ENCODE peak calls at places on chromosomes 1 and 21, in seven cellular contexts. Q is adrenal gland, V is heart right ventricle, A is breast epithelium, T is MM.1S, D is HAP-1, S is endodermal cell. G is an unnamed sample. For H3K4me1, the result is how much of the 10 kb centered on the place peaks cover.

GRCh38 chr1:40944326-40944725 is 35.2 kb upstream of the CTPS1 start:
- DNase-seq in Q (peak), V (no peak), A (no peak), T (no peak), D (no peak), S (no peak), G (no peak)

GRCh38 chr1:206933333-206933945 is 11.7 kb upstream of the FCMR start:
- DNase-seq in Q (peak), V (peak), A (no peak), T (peak), D (no peak), S (peak), G (peak)

GRCh38 chr1:33374336-33375105 is 53.6 kb upstream of the A3GALT2 start:
- DNase-seq in Q (no peak), V (no peak), A (no peak), T (no peak), D (no peak), S (no peak), G (no peak)

GRCh38 chr1:116001739-116002487 is 25.6 kb downstream of the SLC22A15 start:
- DNase-seq in Q (no peak), V (no peak), A (no peak), T (no peak), D (no peak), S (no peak), G (no peak)

GRCh38 chr1:231803353-231803752 is 176.8 kb downstream of the DISC1 start:
- DNase-seq in Q (peak), V (no peak), A (no peak), T (no peak), D (no peak), S (no peak), G (peak)

GRCh38 chr1:197958438-197958837 is 41.3 kb downstream of the LHX9 start:
- DNase-seq in Q (no peak), V (no peak), A (no peak), T (no peak), D (no peak), S (no peak), G (no peak)

GRCh38 chr21:25934771-25935224 is 200.0 kb downstream of the GABPA start:
- DNase-seq in Q (peak), V (peak), A (peak), T (peak), D (no peak), S (no peak), G (peak)

GRCh38 chr1:15727866-15728534 is 8.1 kb upstream of the SLC25A34 start:
- DNase-seq in Q (no peak), V (no peak), A (no peak), T (no peak), D (no peak), S (no peak), G (no peak)

GRCh38 chr1:241600496-241600901 is 39.7 kb downstream of the CHML start:
- DNase-seq in Q (no peak), V (no peak), A (no peak), T (no peak), D (no peak), S (no peak), G (no peak)

GRCh38 chr1:15346356-15347030 is 63.2 kb upstream of the EFHD2 start:
- DNase-seq in Q (no peak), V (no peak), A (no peak), T (no peak), D (no peak), S (no peak), G (no peak)

GRCh38 chr21:46156378-46156645 is 933 bp upstream of the FTCD start:
- DNase-seq in Q (no peak), V (no peak), A (no peak), T (no peak), D (no peak), S (no peak), G (no peak)

GRCh38 chr1:28668956-28669719 is 554 bp downstream of the GMEB1 start:
- DNase-seq in Q (peak), V (peak), A (no peak), T (peak), D (peak), S (peak), G (peak)

GRCh38 chr1:26320896-26321295 is 3.1 kb downstream of the CD52 start:
- DNase-seq in Q (no peak), V (no peak), A (no peak), T (no peak), D (no peak), S (no peak), G (no peak)

GRCh38 chr1:165235777-165236285 is 120.7 kb downstream of the LMX1A start:
- DNase-seq in Q (no peak), V (no peak), A (no peak), T (no peak), D (peak), S (peak), G (no peak)

GRCh38 chr1:160821627-160822026 is 25.7 kb downstream of the LY9 start:
- DNase-seq in Q (no peak), V (no peak), A (no peak), T (no peak), D (no peak), S (no peak), G (no peak)

DNA sequence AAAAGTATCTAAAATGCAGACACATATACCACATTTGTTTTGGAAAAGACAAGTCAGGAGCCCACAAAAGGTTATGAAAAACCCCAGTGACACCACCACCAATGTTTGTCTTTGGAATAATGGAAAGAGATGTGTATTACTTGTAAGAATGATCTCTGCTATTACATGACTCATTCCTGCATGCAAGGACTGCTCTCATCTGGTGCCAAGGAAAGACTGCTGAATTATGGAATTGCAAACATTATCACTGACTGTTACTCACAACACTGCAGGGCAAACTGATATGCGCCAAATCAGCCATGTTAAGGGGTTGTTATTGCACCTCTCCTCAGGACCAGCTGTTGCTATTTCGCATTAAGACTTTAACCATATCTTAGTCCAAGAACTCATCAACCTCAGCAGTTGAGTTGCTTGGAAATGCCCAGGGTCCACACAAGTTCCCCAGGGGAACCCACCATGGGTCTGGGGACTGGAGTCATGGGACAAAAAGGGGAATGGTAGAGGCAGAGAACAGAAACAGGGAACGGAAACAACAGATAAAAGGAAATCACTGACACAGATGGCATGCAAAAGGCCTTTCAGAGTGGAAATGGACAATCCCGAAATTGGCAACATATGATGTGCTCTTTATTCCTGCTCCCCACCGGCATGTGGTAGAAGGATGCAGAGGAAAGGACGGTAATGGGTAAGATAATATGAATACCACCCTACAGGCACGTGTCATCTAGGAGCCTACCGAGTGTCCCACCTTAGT is 34.4 kb downstream of the CAPZB start:
- DNase-seq in Q (peak), V (no peak), A (no peak), T (no peak), D (no peak), S (no peak), G (peak)
- H3K4me1 ChIP-seq in Q (half or more), V (half or more), A (under half), T (under half), D (under half), S (under half), G (under half)

DNA sequence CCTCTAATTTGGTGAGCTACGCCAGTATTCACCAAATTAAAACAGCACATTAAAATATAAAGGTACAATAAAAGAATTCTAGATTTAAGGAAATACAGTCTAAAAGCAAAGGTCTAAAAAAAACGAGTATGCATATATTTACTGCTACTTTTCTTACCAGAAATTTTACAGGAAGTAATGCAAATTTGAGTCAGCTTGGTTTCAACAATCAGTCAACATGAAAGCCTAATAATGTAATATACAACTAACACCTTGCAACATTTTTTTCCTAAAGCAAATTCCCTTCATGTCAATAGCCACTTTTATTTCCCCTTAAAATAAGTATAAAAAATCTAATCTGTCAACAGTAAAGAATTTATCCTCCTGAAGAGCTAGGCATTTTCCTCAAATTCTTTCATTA is 11.9 kb downstream of the PTP4A2 start:
- DNase-seq in Q (no peak), V (no peak), A (no peak), T (no peak), D (no peak), S (no peak), G (no peak)
- H3K4me3 ChIP-seq in Q (no peak), V (no peak), A (no peak), T (no peak), D (no peak), S (no peak), G (no peak)

DNA sequence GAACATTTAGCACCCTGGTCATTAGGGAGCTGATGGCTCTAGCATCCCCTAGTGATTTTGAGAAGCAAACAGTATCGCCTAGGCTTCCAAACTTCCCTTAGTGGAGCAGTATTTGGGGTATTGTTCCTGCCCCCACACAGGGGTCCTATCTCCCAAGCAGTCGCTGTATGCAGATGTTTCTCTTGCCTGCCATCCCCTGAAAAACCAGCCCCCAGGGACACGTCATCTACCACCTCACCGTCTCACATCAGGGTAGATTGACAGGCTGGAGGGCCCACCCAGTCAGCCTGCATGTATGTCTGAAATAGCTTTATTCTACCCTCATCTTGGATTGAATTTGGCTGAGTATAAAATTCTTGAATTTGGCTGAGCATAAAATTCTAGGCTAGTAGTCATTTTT is 33.9 kb downstream of the TENT5C start:
- DNase-seq in Q (no peak), V (no peak), A (no peak), T (no peak), D (no peak), S (no peak), G (no peak)
- H3K4me1 ChIP-seq in Q (under half), V (under half), A (under half), T (half or more), D (under half), S (under half), G (under half)

GRCh38 chr1:225818229-225818628 is 8.3 kb downstream of the EPHX1 start:
- DNase-seq in Q (no peak), V (no peak), A (no peak), T (no peak), D (no peak), S (no peak), G (no peak)

GRCh38 chr1:225814381-225814780 is 4.5 kb downstream of the EPHX1 start:
- DNase-seq in Q (no peak), V (peak), A (no peak), T (no peak), D (no peak), S (no peak), G (no peak)

GRCh38 chr1:225815526-225816178 is 5.7 kb downstream of the EPHX1 start:
- DNase-seq in Q (no peak), V (no peak), A (no peak), T (no peak), D (no peak), S (peak), G (no peak)

GRCh38 chr1:225817611-225818061 is 7.7 kb downstream of the EPHX1 start:
- DNase-seq in Q (peak), V (peak), A (peak), T (no peak), D (no peak), S (peak), G (peak)

DNA sequence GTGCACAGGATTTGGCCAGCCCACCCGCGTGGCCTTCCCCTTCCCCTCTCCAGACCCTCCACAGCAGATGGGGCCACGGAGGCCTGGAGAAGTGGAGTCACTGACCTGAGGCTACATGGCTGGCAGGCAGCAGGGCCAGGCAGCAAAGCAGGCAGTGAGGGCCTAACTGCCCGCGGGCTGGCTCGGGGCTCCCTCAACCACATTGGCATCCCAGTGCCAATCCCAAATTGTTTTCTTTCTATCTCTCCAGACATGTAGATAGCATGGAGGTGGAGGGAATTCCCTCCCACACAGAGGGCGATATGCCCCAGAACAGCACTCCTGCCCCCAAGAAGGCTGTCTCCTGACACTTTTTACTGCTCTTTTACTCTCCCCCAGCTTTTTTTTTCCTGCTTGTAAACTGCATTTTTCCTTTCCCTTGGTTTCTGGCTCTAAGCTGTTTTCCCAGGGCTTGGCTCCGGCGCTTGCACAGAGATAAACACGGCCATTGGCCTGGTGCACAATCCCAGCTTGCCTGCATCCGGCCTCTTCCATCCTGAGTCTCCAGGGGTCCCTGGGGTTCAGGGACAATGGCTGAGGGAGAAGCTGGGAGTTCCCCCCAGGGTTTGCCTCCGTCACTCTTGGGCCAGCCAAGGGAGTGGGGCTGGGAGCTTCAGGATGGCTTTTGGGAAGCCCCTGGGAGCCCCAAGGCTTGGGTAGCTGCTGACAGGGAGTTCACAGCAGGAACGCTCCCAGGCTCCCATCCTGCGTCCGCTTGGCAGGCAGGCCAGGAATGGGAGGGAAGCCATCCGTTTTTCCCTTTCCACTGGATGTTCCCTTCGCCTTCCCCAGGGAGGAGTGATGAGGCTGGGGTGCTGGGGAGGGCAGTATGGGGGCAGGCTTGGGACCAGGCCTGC is 7.0 kb downstream of the EPHX1 start:
- DNase-seq in Q (peak), V (peak), A (no peak), T (no peak), D (no peak), S (no peak), G (no peak)
- H3K4me3 ChIP-seq in Q (peak), V (peak), A (no peak), T (no peak), D (no peak), S (no peak), G (no peak)

GRCh38 chr1:56531624-56532358 is 47.6 kb downstream of the PLPP3 start:
- DNase-seq in Q (no peak), V (no peak), A (no peak), T (no peak), D (peak), S (no peak), G (no peak)
- H3K4me1 ChIP-seq in Q (under half), V (half or more), A (under half), T (under half), D (half or more), S (under half), G (under half)

GRCh38 chr1:153260980-153261792 is 1.7 kb downstream of the LORICRIN start:
- DNase-seq in Q (peak), V (peak), A (no peak), T (peak), D (no peak), S (peak), G (no peak)

GRCh38 chr1:153262462-153263157 is 3.1 kb downstream of the LORICRIN start:
- DNase-seq in Q (no peak), V (no peak), A (no peak), T (peak), D (no peak), S (no peak), G (no peak)

GRCh38 chr1:153261793-153262371 is 2.4 kb downstream of the LORICRIN start:
- DNase-seq in Q (no peak), V (no peak), A (no peak), T (no peak), D (no peak), S (no peak), G (no peak)

GRCh38 chr1:153260473-153260979 is 1.0 kb downstream of the LORICRIN start:
- DNase-seq in Q (no peak), V (no peak), A (no peak), T (peak), D (no peak), S (no peak), G (no peak)

DNA sequence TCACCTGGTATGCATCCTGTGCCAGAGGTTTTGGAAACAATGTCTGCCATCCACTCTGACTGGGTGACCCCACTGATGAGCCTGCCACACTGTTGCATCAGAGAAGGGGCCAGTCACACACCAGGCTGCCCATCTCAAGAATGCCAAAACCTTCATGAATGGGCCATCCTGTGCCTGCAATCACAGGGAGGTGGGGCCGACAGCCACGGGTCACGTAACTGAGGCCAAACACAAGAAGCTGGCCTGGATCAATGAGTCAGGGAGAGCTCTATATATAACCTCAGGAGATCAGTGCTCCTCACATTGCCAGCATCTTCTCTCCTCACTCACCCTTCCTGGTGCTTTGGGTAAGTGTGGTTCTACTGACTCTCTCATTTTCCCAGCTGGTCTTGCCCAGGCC is at the start of gene LORICRIN:
- DNase-seq in Q (no peak), V (no peak), A (no peak), T (no peak), D (no peak), S (no peak), G (no peak)
- H3K4me3 ChIP-seq in Q (no peak), V (no peak), A (no peak), T (peak), D (no peak), S (no peak), G (no peak)

GRCh38 chr1:117754061-117754969 is 148.5 kb downstream of the TENT5C start:
- DNase-seq in Q (peak), V (no peak), A (no peak), T (peak), D (peak), S (peak), G (peak)

GRCh38 chr1:117757668-117758067 is 151.8 kb downstream of the TENT5C start:
- DNase-seq in Q (no peak), V (no peak), A (no peak), T (no peak), D (no peak), S (no peak), G (no peak)

GRCh38 chr1:117760069-117760468 is 154.2 kb downstream of the TENT5C start:
- DNase-seq in Q (no peak), V (no peak), A (no peak), T (no peak), D (no peak), S (no peak), G (no peak)

GRCh38 chr1:117758444-117759316 is 152.8 kb downstream of the TENT5C start:
- DNase-seq in Q (peak), V (peak), A (peak), T (peak), D (peak), S (peak), G (peak)

DNA sequence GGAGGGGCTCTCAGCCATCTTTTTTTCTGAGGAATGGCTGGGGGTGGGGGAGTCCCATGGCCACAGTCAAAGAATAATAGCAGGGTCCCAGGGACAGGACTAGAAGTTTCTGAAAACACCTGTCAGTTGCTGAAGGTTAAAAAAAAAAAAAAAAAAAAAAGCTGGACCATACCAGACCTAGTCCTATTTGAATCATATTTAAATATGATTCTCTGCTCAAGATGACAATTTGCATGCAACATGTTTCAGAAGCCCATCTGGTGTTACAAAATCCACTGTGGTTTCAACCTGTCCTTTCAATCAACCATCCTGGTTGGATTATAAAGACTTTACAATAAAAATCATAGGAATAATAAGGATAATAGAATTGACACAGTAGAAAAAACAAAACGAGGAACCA is 153.7 kb downstream of the TENT5C start:
- DNase-seq in Q (no peak), V (no peak), A (no peak), T (peak), D (no peak), S (no peak), G (no peak)
- H3K4me1 ChIP-seq in Q (under half), V (under half), A (under half), T (under half), D (under half), S (under half), G (under half)